ENCODE peak calls at places on chromosomes 3 and 15, in six cellular contexts. One of them, this sample, is unnamed.

GRCh38 chr15:79872358-79873017 is 24.3 kb downstream of the MTHFS start:
- DNase-seq in kidney epithelial cell: peak
- DNase-seq in AG09309: peak
- DNase-seq in heart right ventricle: no peak
- DNase-seq in mesenchymal stem cell: peak
- DNase-seq in HFF-Myc: peak
- DNase-seq in this sample: no peak

GRCh38 chr3:108153451-108153981 is 62.7 kb upstream of the CD47 start:
- DNase-seq in kidney epithelial cell: no peak
- DNase-seq in HFF-Myc: no peak
- DNase-seq in mesenchymal stem cell: peak
- DNase-seq in AG09309: no peak
- DNase-seq in heart right ventricle: no peak
- DNase-seq in this sample: peak

GRCh38 chr3:67521053-67521646 is 133.3 kb downstream of the SUCLG2 start:
- DNase-seq in mesenchymal stem cell: no peak
- DNase-seq in heart right ventricle: no peak
- DNase-seq in kidney epithelial cell: no peak
- DNase-seq in AG09309: no peak
- DNase-seq in HFF-Myc: no peak
- DNase-seq in this sample: no peak

GRCh38 chr3:132549890-132550578 is 47.0 kb upstream of the ACKR4 start:
- DNase-seq in kidney epithelial cell: no peak
- DNase-seq in mesenchymal stem cell: peak
- DNase-seq in heart right ventricle: no peak
- DNase-seq in HFF-Myc: no peak
- DNase-seq in AG09309: peak
- DNase-seq in this sample: no peak

GRCh38 chr3:123028233-123028828 is 768 bp upstream of the SEMA5B start:
- DNase-seq in kidney epithelial cell: peak
- DNase-seq in heart right ventricle: no peak
- DNase-seq in HFF-Myc: peak
- DNase-seq in mesenchymal stem cell: peak
- DNase-seq in AG09309: peak
- DNase-seq in this sample: peak

GRCh38 chr3:184678317-184679055 is 33.4 kb downstream of the MAGEF1 start:
- DNase-seq in mesenchymal stem cell: no peak
- DNase-seq in HFF-Myc: no peak
- DNase-seq in kidney epithelial cell: no peak
- DNase-seq in AG09309: no peak
- DNase-seq in heart right ventricle: no peak
- DNase-seq in this sample: no peak

GRCh38 chr15:39459538-39459937 is 121.3 kb upstream of the THBS1 start:
- DNase-seq in HFF-Myc: no peak
- DNase-seq in AG09309: no peak
- DNase-seq in mesenchymal stem cell: peak
- DNase-seq in kidney epithelial cell: no peak
- DNase-seq in heart right ventricle: no peak
- DNase-seq in this sample: no peak

GRCh38 chr3:8223766-8224165 is 277.9 kb upstream of the LMCD1 start:
- DNase-seq in heart right ventricle: no peak
- DNase-seq in HFF-Myc: no peak
- DNase-seq in kidney epithelial cell: no peak
- DNase-seq in AG09309: no peak
- DNase-seq in mesenchymal stem cell: peak
- DNase-seq in this sample: no peak

GRCh38 chr15:95146476-95146875 is 915.1 kb downstream of the MCTP2 start:
- DNase-seq in kidney epithelial cell: no peak
- DNase-seq in heart right ventricle: no peak
- DNase-seq in AG09309: no peak
- DNase-seq in HFF-Myc: no peak
- DNase-seq in mesenchymal stem cell: no peak
- DNase-seq in this sample: no peak

GRCh38 chr15:62455441-62455921 is 290.4 kb upstream of the C2CD4B start:
- DNase-seq in AG09309: no peak
- DNase-seq in heart right ventricle: peak
- DNase-seq in HFF-Myc: no peak
- DNase-seq in mesenchymal stem cell: peak
- DNase-seq in kidney epithelial cell: no peak
- DNase-seq in this sample: no peak

GRCh38 chr15:71448688-71449114 is 333.4 kb downstream of the THSD4 start:
- DNase-seq in heart right ventricle: no peak
- DNase-seq in HFF-Myc: peak
- DNase-seq in AG09309: peak
- DNase-seq in kidney epithelial cell: no peak
- DNase-seq in mesenchymal stem cell: peak
- DNase-seq in this sample: peak

GRCh38 chr15:58517252-58517681 is 85.5 kb downstream of the LIPC start:
- DNase-seq in kidney epithelial cell: no peak
- DNase-seq in mesenchymal stem cell: no peak
- DNase-seq in HFF-Myc: no peak
- DNase-seq in AG09309: no peak
- DNase-seq in heart right ventricle: no peak
- DNase-seq in this sample: no peak

GRCh38 chr3:139897759-139898158 is 37.2 kb upstream of the CLSTN2 start:
- DNase-seq in kidney epithelial cell: no peak
- DNase-seq in AG09309: no peak
- DNase-seq in HFF-Myc: no peak
- DNase-seq in mesenchymal stem cell: no peak
- DNase-seq in heart right ventricle: no peak
- DNase-seq in this sample: no peak

GRCh38 chr15:89198934-89199333 is 22.4 kb downstream of the RLBP1 start:
- DNase-seq in heart right ventricle: no peak
- DNase-seq in HFF-Myc: no peak
- DNase-seq in kidney epithelial cell: no peak
- DNase-seq in mesenchymal stem cell: no peak
- DNase-seq in AG09309: no peak
- DNase-seq in this sample: no peak
- H3K4me3 ChIP-seq in heart right ventricle: no peak
- H3K4me3 ChIP-seq in HFF-Myc: no peak
- H3K4me3 ChIP-seq in kidney epithelial cell: no peak
- H3K4me3 ChIP-seq in mesenchymal stem cell: no peak
- H3K4me3 ChIP-seq in AG09309: no peak
- H3K4me3 ChIP-seq in this sample: no peak

GRCh38 chr3:9934235-9934621 is 594 bp downstream of the CRELD1 start:
- DNase-seq in kidney epithelial cell: no peak
- DNase-seq in HFF-Myc: no peak
- DNase-seq in heart right ventricle: no peak
- DNase-seq in AG09309: no peak
- DNase-seq in mesenchymal stem cell: no peak
- DNase-seq in this sample: no peak

GRCh38 chr3:9930804-9931418 is 2.7 kb upstream of the CRELD1 start:
- DNase-seq in HFF-Myc: no peak
- DNase-seq in kidney epithelial cell: no peak
- DNase-seq in heart right ventricle: no peak
- DNase-seq in AG09309: no peak
- DNase-seq in mesenchymal stem cell: peak
- DNase-seq in this sample: no peak

GRCh38 chr3:9933561-9934234 is at the start of gene CRELD1:
- DNase-seq in AG09309: no peak
- DNase-seq in heart right ventricle: peak
- DNase-seq in kidney epithelial cell: peak
- DNase-seq in HFF-Myc: peak
- DNase-seq in mesenchymal stem cell: peak
- DNase-seq in this sample: peak

GRCh38 chr3:9932843-9933560 is 632 bp upstream of the CRELD1 start:
- DNase-seq in AG09309: no peak
- DNase-seq in heart right ventricle: peak
- DNase-seq in HFF-Myc: no peak
- DNase-seq in mesenchymal stem cell: peak
- DNase-seq in kidney epithelial cell: no peak
- DNase-seq in this sample: no peak

GRCh38 chr3:9932535-9932842 is 1.1 kb upstream of the CRELD1 start:
- DNase-seq in kidney epithelial cell: no peak
- DNase-seq in AG09309: no peak
- DNase-seq in mesenchymal stem cell: no peak
- DNase-seq in HFF-Myc: no peak
- DNase-seq in heart right ventricle: no peak
- DNase-seq in this sample: no peak
- H3K4me3 ChIP-seq in kidney epithelial cell: peak
- H3K4me3 ChIP-seq in AG09309: peak
- H3K4me3 ChIP-seq in mesenchymal stem cell: peak
- H3K4me3 ChIP-seq in HFF-Myc: peak
- H3K4me3 ChIP-seq in heart right ventricle: peak
- H3K4me3 ChIP-seq in this sample: peak

GRCh38 chr15:100958326-100959065 is 39.3 kb downstream of the LRRK1 start:
- DNase-seq in HFF-Myc: peak
- DNase-seq in heart right ventricle: no peak
- DNase-seq in kidney epithelial cell: peak
- DNase-seq in mesenchymal stem cell: peak
- DNase-seq in AG09309: no peak
- DNase-seq in this sample: no peak
- H3K4me3 ChIP-seq in HFF-Myc: no peak
- H3K4me3 ChIP-seq in heart right ventricle: no peak
- H3K4me3 ChIP-seq in kidney epithelial cell: no peak
- H3K4me3 ChIP-seq in mesenchymal stem cell: peak
- H3K4me3 ChIP-seq in AG09309: no peak
- H3K4me3 ChIP-seq in this sample: no peak

DNA sequence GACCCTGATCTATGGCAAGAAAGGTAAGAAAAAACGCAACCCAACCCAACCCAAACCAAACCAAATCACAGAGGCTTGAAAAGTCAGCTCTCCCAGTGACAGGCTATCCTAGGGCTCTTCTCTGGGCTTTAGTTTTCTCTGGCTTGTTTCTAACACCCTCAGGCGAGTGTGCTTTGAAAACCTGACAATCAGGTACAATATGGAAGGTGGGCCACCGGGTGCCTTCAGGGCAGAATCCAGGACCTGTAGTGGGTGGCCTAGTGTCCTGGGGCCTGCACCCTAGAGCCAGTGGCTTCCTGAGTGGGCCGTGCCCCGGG is 46.8 kb downstream of the BHLHE40 start:
- DNase-seq in HFF-Myc: no peak
- DNase-seq in heart right ventricle: no peak
- DNase-seq in kidney epithelial cell: no peak
- DNase-seq in mesenchymal stem cell: no peak
- DNase-seq in AG09309: no peak
- DNase-seq in this sample: no peak
- H3K4me3 ChIP-seq in HFF-Myc: no peak
- H3K4me3 ChIP-seq in heart right ventricle: peak
- H3K4me3 ChIP-seq in kidney epithelial cell: peak
- H3K4me3 ChIP-seq in mesenchymal stem cell: no peak
- H3K4me3 ChIP-seq in AG09309: peak
- H3K4me3 ChIP-seq in this sample: no peak

DNA sequence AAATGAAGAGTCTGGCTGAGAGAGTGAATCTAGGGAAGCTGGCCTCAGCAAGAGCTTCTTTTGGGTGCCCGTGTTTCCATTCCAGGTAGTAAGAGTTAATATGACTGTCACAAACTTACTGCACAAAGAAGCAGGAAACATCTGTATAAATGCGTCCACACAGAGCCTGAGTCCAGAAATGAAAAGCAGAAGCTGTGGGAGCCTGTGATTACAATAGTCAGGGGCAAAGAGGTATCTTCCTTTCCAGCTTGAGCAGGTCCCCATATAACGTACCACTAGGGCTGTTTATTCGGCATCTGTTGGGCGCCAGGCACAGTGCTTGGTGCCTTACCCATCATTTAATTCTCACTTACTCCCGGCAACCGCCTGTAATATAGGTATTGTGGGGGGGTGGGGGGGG is 40.5 kb upstream of the B3GNT5 start:
- DNase-seq in HFF-Myc: no peak
- DNase-seq in mesenchymal stem cell: no peak
- DNase-seq in kidney epithelial cell: no peak
- DNase-seq in heart right ventricle: no peak
- DNase-seq in AG09309: no peak
- DNase-seq in this sample: no peak
- H3K4me3 ChIP-seq in HFF-Myc: no peak
- H3K4me3 ChIP-seq in mesenchymal stem cell: no peak
- H3K4me3 ChIP-seq in kidney epithelial cell: no peak
- H3K4me3 ChIP-seq in heart right ventricle: no peak
- H3K4me3 ChIP-seq in AG09309: no peak
- H3K4me3 ChIP-seq in this sample: no peak

DNA sequence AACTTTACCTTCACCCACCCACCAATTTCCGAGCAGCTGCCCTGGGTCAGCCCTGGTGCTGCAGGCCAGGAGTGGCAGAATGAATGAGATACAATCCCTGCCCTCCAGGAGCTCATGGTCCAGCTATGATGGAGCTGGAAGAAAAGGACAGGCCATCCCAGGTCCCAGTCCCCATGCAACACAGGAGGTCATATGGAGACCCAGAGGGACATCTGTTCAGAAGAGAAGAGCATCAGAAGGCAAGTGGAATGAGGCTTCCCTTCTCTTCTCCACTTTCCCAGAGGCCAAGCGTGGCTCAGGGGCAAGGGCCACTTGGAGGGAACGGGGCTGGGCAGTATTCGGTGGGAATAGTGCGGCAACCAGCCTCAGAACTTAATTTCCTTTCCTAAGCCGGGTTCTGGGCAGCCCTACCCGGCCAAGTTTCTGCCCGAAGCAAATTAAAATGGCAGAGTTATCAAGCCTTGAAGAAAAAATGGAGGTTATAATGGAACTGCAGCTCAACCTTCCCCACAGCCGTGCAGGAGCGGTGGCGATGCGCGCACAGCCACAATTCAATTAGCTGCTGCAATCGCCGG is 35.9 kb downstream of the TLE3 start:
- DNase-seq in HFF-Myc: no peak
- DNase-seq in heart right ventricle: no peak
- DNase-seq in AG09309: no peak
- DNase-seq in mesenchymal stem cell: no peak
- DNase-seq in kidney epithelial cell: no peak
- DNase-seq in this sample: no peak
- H3K4me3 ChIP-seq in HFF-Myc: no peak
- H3K4me3 ChIP-seq in heart right ventricle: peak
- H3K4me3 ChIP-seq in AG09309: no peak
- H3K4me3 ChIP-seq in mesenchymal stem cell: no peak
- H3K4me3 ChIP-seq in kidney epithelial cell: no peak
- H3K4me3 ChIP-seq in this sample: no peak

This sample was measured in LNCaP clone FGC.